ENCODE peak calls at places on chromosomes 5 and 9, in nine cellular contexts. M is WERI-Rb-1, Z is osteoblast, E is DND-41, K is uterus, B is cardiac muscle cell, L is mucosa of descending colon, V is left ventricle myocardium inferior, X is BJ. P is an unnamed sample. For H3K36me3, the result is how much of the 10 kb centered on the place peaks cover.

GRCh38 chr5:77239126-77239741 is 28.8 kb downstream of the PDE8B start:
- DNase-seq in V (no peak), X (no peak), K (no peak), E (no peak), L (no peak), M (peak), Z (no peak), B (peak), P (no peak)

GRCh38 chr9:133580971-133581370 is 28.2 kb downstream of the FAM163B start:
- DNase-seq in B (no peak), X (no peak), M (no peak), Z (no peak), V (no peak), K (no peak), L (no peak), E (no peak), P (no peak)

GRCh38 chr5:169289520-169289919 is 11.4 kb downstream of the SLIT3 start:
- DNase-seq in L (no peak), V (no peak), K (no peak), M (no peak), E (no peak), B (no peak), Z (peak), X (no peak), P (no peak)

GRCh38 chr5:108620516-108620915 is 127.2 kb upstream of the FER start:
- DNase-seq in M (no peak), Z (no peak), X (no peak), L (no peak), V (no peak), K (no peak), E (peak), B (no peak), P (no peak)

GRCh38 chr5:116476903-116477537 is 97.6 kb downstream of the SEMA6A start:
- DNase-seq in L (no peak), M (no peak), E (no peak), Z (no peak), B (peak), X (no peak), K (no peak), V (no peak), P (no peak)

GRCh38 chr9:86368871-86369521 is 14.8 kb upstream of the TUT7 start:
- DNase-seq in V (no peak), L (no peak), Z (no peak), X (no peak), E (no peak), B (peak), M (no peak), K (no peak), P (no peak)

GRCh38 chr5:138491669-138492551 is 26.6 kb downstream of the EGR1 start:
- DNase-seq in E (peak), Z (peak), M (peak), V (peak), L (peak), X (peak), B (peak), K (peak), P (peak)

GRCh38 chr9:112074250-112075008 is 100.7 kb downstream of the SUSD1 start:
- DNase-seq in E (peak), M (peak), K (peak), X (peak), B (peak), V (peak), Z (peak), L (no peak), P (peak)

GRCh38 chr5:131459216-131459615 is 175.8 kb downstream of the RAPGEF6 start:
- DNase-seq in B (no peak), E (no peak), X (no peak), M (no peak), K (no peak), V (no peak), Z (no peak), L (no peak), P (no peak)

GRCh38 chr9:135821733-135822382 is 85.5 kb downstream of the CAMSAP1 start:
- DNase-seq in K (no peak), V (no peak), B (no peak), E (no peak), Z (peak), X (no peak), L (no peak), M (no peak), P (no peak)

GRCh38 chr5:38433160-38433861 is 123.1 kb downstream of the LIFR start:
- DNase-seq in X (peak), M (no peak), K (peak), B (peak), Z (peak), V (peak), L (no peak), E (no peak), P (peak)

GRCh38 chr9:37943329-37944265 is 39.7 kb upstream of the SLC25A51 start:
- DNase-seq in V (no peak), L (no peak), Z (peak), B (peak), X (peak), K (peak), M (no peak), E (no peak), P (peak)

GRCh38 chr9:37946041-37946440 is 42.1 kb upstream of the SLC25A51 start:
- DNase-seq in B (no peak), Z (no peak), V (no peak), K (no peak), M (no peak), L (no peak), X (no peak), E (no peak), P (no peak)

GRCh38 chr9:37942616-37943328 is 38.8 kb upstream of the SLC25A51 start:
- DNase-seq in E (no peak), V (no peak), X (no peak), B (no peak), K (no peak), L (no peak), M (no peak), Z (peak), P (no peak)

GRCh38 chr9:37944671-37945481 is 40.9 kb upstream of the SLC25A51 start:
- DNase-seq in V (no peak), E (no peak), X (no peak), Z (peak), B (peak), K (no peak), L (no peak), M (no peak), P (no peak)

DNA sequence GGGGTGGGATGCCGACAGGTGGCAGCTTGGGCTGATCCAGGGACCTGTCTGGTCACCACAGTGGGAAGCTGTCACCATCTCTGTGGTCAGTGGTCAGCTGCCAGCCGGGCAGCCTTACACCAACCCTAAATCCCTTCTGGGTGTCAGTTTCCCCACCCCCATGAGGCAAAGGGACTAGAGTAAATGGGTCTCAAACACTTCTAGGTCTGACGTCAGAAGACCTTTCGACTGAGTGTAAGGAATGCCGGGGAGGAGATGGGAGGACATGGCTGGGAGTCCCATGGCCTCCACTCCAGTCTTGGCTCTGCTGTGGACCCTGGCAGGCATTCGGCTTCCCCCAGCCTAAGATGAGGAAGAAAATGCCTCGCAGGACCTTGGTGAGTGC is 40.3 kb upstream of the SLC25A51 start:
- DNase-seq in V (no peak), K (peak), E (no peak), Z (peak), X (no peak), L (no peak), B (peak), M (no peak), P (no peak)
- H3K36me3 ChIP-seq in V (under half), K (under half), E (under half), Z (under half), X (under half), L (under half), B (under half), M (half or more), P (under half)

DNA sequence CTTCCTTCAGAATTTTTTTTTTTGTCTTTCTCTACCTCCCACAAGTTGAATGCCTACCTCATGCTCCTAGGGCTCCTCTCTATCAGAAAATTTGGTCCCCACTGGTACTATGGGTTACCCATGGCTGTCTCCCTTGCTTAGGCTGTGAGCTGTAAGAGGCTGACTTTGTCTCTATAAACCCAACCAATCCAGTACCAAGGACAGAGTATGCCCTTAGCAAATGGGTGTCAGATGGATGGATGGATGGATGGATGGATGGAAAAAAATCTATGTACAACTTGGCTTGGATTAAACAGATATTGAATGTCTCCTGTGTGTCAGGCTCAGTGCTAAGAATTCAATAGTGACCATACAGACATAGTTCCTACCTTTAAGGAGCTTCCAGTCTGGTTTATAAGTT is 398.2 kb upstream of the TRPC7 start:
- DNase-seq in Z (no peak), V (no peak), X (no peak), B (no peak), M (no peak), K (no peak), L (no peak), E (no peak), P (no peak)
- TF ChIP-seq CTCF in Z (no peak), V (no peak), X (no peak), B (no peak), M (no peak), K (no peak), L (no peak), E (no peak), P (no peak)

GRCh38 chr9:128690684-128691034 is 1.6 kb downstream of the SET start:
- DNase-seq in B (no peak), V (no peak), M (no peak), L (no peak), K (no peak), X (no peak), Z (peak), E (no peak), P (no peak)
- H3K36me3 ChIP-seq in B (under half), V (under half), M (half or more), L (under half), K (under half), X (under half), Z (under half), E (half or more), P (under half)

DNA sequence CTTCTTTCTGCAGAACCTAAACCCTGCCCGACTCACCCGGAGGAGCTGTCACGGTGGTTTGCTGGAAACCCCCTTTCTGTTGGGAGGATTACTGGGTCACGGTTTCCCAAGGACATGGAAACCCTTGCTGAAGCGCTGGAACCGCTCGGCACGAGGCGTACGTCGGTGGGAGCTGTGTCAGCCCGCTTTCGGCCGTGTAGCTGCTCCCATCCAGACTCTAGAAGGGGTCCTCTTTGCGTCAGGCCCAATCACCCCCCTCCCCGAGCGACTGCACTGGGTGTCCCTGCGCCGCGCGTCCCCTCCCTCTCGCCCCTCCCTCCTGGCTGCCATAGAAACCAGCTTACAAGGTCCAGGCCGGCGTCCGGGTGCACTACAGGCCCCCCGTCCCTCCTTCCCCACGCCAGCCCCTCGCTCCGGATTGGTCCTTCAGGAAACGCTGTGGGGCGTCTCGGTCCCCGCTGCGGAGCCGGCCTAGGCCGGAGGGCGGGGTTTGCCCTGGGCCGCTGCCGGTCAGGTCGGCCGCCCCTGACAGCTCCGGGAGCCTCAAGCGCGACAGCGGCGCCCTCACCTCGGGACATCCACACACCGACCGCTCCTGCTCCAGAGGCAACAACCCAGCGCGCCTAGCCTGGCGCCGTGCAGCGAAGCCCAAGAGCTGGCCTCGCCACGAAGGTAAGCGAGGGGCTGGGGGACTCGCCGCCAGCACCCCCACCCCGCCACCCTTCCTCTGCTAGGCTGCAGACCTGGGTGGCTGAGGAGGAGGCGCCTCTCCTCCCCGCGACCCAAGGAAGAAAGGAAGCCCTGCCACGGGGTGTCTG is at the start of gene NIM1K:
- DNase-seq in E (no peak), X (no peak), L (peak), K (peak), M (peak), V (peak), B (peak), Z (peak), P (no peak)
- TF ChIP-seq CTCF in E (no peak), X (no peak), L (no peak), K (no peak), M (no peak), V (no peak), B (no peak), Z (no peak), P (no peak)

GRCh38 chr9:105681313-105681712 is 13.0 kb upstream of the TMEM38B start:
- DNase-seq in L (no peak), B (no peak), Z (no peak), E (no peak), V (no peak), K (no peak), X (no peak), M (no peak), P (no peak)

GRCh38 chr9:105676351-105676923 is 14.2 kb downstream of the TAL2 start:
- DNase-seq in L (no peak), X (no peak), V (no peak), M (peak), B (no peak), E (no peak), K (no peak), Z (no peak), P (no peak)

GRCh38 chr9:105678781-105679180 is 15.6 kb upstream of the TMEM38B start:
- DNase-seq in K (no peak), E (no peak), Z (no peak), B (no peak), V (no peak), M (no peak), L (no peak), X (no peak), P (no peak)

GRCh38 chr9:105679406-105680022 is 14.8 kb upstream of the TMEM38B start:
- DNase-seq in Z (no peak), X (no peak), V (no peak), M (no peak), K (no peak), B (no peak), E (no peak), L (no peak), P (no peak)

GRCh38 chr9:105678163-105678562 is 15.9 kb downstream of the TAL2 start:
- DNase-seq in B (no peak), K (no peak), L (no peak), V (no peak), X (no peak), E (no peak), M (no peak), Z (no peak), P (no peak)
- H3K36me3 ChIP-seq in B (under half), K (under half), L (under half), V (under half), X (under half), E (under half), M (under half), Z (under half), P (under half)

P was measured in kidney epithelial cell.